ENCODE peak calls at places on chromosomes 2 and 18, in eight cellular contexts. One of them, this sample, is unnamed.

GRCh38 chr2:31333046-31333445 is 81.5 kb downstream of the XDH start:
- DNase-seq in omental fat pad: no peak
- DNase-seq in frontal cortex: no peak
- DNase-seq in activated T-cell treated with anti-CD3 and anti-CD28 coated beads, Interleukin-2, amount 50 U/mL, for 24 hours: no peak
- DNase-seq in mesenchymal stem cell: no peak
- DNase-seq in RKO: no peak
- DNase-seq in posterior vena cava: no peak
- DNase-seq in KBM-7: no peak
- DNase-seq in this sample: no peak

GRCh38 chr2:10588911-10589310 is 100.9 kb downstream of the NOL10 start:
- DNase-seq in omental fat pad: no peak
- DNase-seq in frontal cortex: no peak
- DNase-seq in activated T-cell treated with anti-CD3 and anti-CD28 coated beads, Interleukin-2, amount 50 U/mL, for 24 hours: no peak
- DNase-seq in mesenchymal stem cell: no peak
- DNase-seq in RKO: no peak
- DNase-seq in posterior vena cava: no peak
- DNase-seq in KBM-7: no peak
- DNase-seq in this sample: no peak

GRCh38 chr18:62329676-62330454 is 4.8 kb downstream of the TNFRSF11A start:
- DNase-seq in omental fat pad: no peak
- DNase-seq in frontal cortex: no peak
- DNase-seq in activated T-cell treated with anti-CD3 and anti-CD28 coated beads, Interleukin-2, amount 50 U/mL, for 24 hours: no peak
- DNase-seq in mesenchymal stem cell: peak
- DNase-seq in RKO: peak
- DNase-seq in posterior vena cava: no peak
- DNase-seq in KBM-7: no peak
- DNase-seq in this sample: peak

GRCh38 chr2:12326449-12327190 is 390.1 kb upstream of the TRIB2 start:
- DNase-seq in omental fat pad: no peak
- DNase-seq in frontal cortex: no peak
- DNase-seq in activated T-cell treated with anti-CD3 and anti-CD28 coated beads, Interleukin-2, amount 50 U/mL, for 24 hours: no peak
- DNase-seq in mesenchymal stem cell: no peak
- DNase-seq in RKO: no peak
- DNase-seq in posterior vena cava: no peak
- DNase-seq in KBM-7: no peak
- DNase-seq in this sample: peak

GRCh38 chr2:99692785-99693184 is 203.0 kb upstream of the REV1 start:
- DNase-seq in omental fat pad: no peak
- DNase-seq in frontal cortex: no peak
- DNase-seq in activated T-cell treated with anti-CD3 and anti-CD28 coated beads, Interleukin-2, amount 50 U/mL, for 24 hours: no peak
- DNase-seq in mesenchymal stem cell: no peak
- DNase-seq in RKO: no peak
- DNase-seq in posterior vena cava: no peak
- DNase-seq in KBM-7: no peak
- DNase-seq in this sample: peak

GRCh38 chr2:155485141-155485842 is 786.8 kb downstream of the KCNJ3 start:
- DNase-seq in omental fat pad: no peak
- DNase-seq in frontal cortex: no peak
- DNase-seq in activated T-cell treated with anti-CD3 and anti-CD28 coated beads, Interleukin-2, amount 50 U/mL, for 24 hours: no peak
- DNase-seq in mesenchymal stem cell: no peak
- DNase-seq in RKO: no peak
- DNase-seq in posterior vena cava: no peak
- DNase-seq in KBM-7: no peak
- DNase-seq in this sample: no peak

GRCh38 chr2:114286438-114286837 is 156.0 kb upstream of the DPP10 start:
- DNase-seq in omental fat pad: no peak
- DNase-seq in frontal cortex: no peak
- DNase-seq in activated T-cell treated with anti-CD3 and anti-CD28 coated beads, Interleukin-2, amount 50 U/mL, for 24 hours: no peak
- DNase-seq in mesenchymal stem cell: no peak
- DNase-seq in RKO: no peak
- DNase-seq in posterior vena cava: no peak
- DNase-seq in KBM-7: no peak
- DNase-seq in this sample: no peak

GRCh38 chr2:138274421-138275291 is 226.9 kb upstream of the SPOPL start:
- DNase-seq in omental fat pad: no peak
- DNase-seq in frontal cortex: no peak
- DNase-seq in activated T-cell treated with anti-CD3 and anti-CD28 coated beads, Interleukin-2, amount 50 U/mL, for 24 hours: no peak
- DNase-seq in mesenchymal stem cell: no peak
- DNase-seq in RKO: no peak
- DNase-seq in posterior vena cava: no peak
- DNase-seq in KBM-7: no peak
- DNase-seq in this sample: peak

GRCh38 chr2:43083710-43084698 is 142.4 kb downstream of the ZFP36L2 start:
- DNase-seq in omental fat pad: no peak
- DNase-seq in frontal cortex: peak
- DNase-seq in activated T-cell treated with anti-CD3 and anti-CD28 coated beads, Interleukin-2, amount 50 U/mL, for 24 hours: no peak
- DNase-seq in mesenchymal stem cell: peak
- DNase-seq in RKO: no peak
- DNase-seq in posterior vena cava: peak
- DNase-seq in KBM-7: peak
- DNase-seq in this sample: no peak

This sample was measured in HT-29.